ENCODE peak calls at places on chromosomes 2 and 18, in five cellular contexts. C is K562, V is HCT116, R is neural progenitor cell, A is PC-3. L is an unnamed sample.

GRCh38 chr18:2147866-2148265 is 423.4 kb downstream of the METTL4 start:
- DNase-seq in C (no peak), V (no peak), R (no peak), A (peak), L (peak)

GRCh38 chr2:53778536-53779162 is 8.1 kb downstream of the ASB3 start:
- DNase-seq in R (no peak), A (no peak), V (no peak), C (no peak), L (no peak)

GRCh38 chr2:183010112-183010511 is 28.1 kb downstream of the NCKAP1 start:
- DNase-seq in C (peak), V (peak), A (peak), R (peak), L (no peak)

GRCh38 chr18:78730564-78731422 is 248.8 kb upstream of the SALL3 start:
- DNase-seq in R (no peak), A (no peak), V (no peak), C (no peak), L (no peak)

GRCh38 chr2:55616509-55617159 is 788 bp downstream of the PPP4R3B start:
- DNase-seq in R (peak), A (peak), C (peak), V (no peak), L (no peak)

GRCh38 chr2:33144243-33144642 is 197.5 kb downstream of the LTBP1 start:
- DNase-seq in A (no peak), R (no peak), C (no peak), V (no peak), L (no peak)

GRCh38 chr2:108612514-108613183 is 78.4 kb downstream of the LIMS1 start:
- DNase-seq in C (peak), R (no peak), V (no peak), A (no peak), L (no peak)

GRCh38 chr2:235232474-235233435 is 261.1 kb upstream of the AGAP1 start:
- DNase-seq in C (no peak), A (no peak), V (no peak), R (no peak), L (no peak)

GRCh38 chr2:43222472-43223146 is 3.8 kb downstream of the ZFP36L2 start:
- DNase-seq in C (peak), V (no peak), R (no peak), A (peak), L (no peak)

GRCh38 chr18:36186461-36187137 is 698 bp upstream of the MOCOS start:
- DNase-seq in R (peak), C (peak), A (peak), V (no peak), L (no peak)

GRCh38 chr2:130756041-130756720 is 841 bp downstream of the AMER3 start:
- DNase-seq in V (no peak), A (peak), R (peak), C (peak), L (no peak)

GRCh38 chr2:120647487-120647886 is 88.2 kb upstream of the GLI2 start:
- DNase-seq in A (peak), C (no peak), R (no peak), V (peak), L (no peak)

GRCh38 chr2:233007270-233007669 is 5.8 kb downstream of the NGEF start:
- DNase-seq in A (no peak), C (no peak), R (no peak), V (no peak), L (no peak)

GRCh38 chr18:79818631-79819030 is 20.9 kb downstream of the KCNG2 start:
- DNase-seq in R (no peak), V (no peak), A (no peak), C (no peak), L (no peak)

GRCh38 chr2:31475692-31476091 is 61.1 kb upstream of the XDH start:
- DNase-seq in C (no peak), V (no peak), A (no peak), R (no peak), L (no peak)

GRCh38 chr2:105677901-105678300 is 66.8 kb upstream of the NCK2 start:
- DNase-seq in R (no peak), V (no peak), A (no peak), C (no peak), L (no peak)

GRCh38 chr2:28624798-28625701 is 126.6 kb upstream of the PPP1CB start:
- DNase-seq in C (no peak), R (peak), V (no peak), A (no peak), L (no peak)

GRCh38 chr2:119649364-119649917 is 29.6 kb upstream of the TMEM177 start:
- DNase-seq in R (no peak), C (no peak), V (no peak), A (peak), L (no peak)

GRCh38 chr2:9165625-9166024 is 41.0 kb upstream of the ASAP2 start:
- DNase-seq in R (no peak), A (peak), C (no peak), V (peak), L (peak)

GRCh38 chr2:136248242-136248641 is 130.3 kb upstream of the CXCR4 start:
- DNase-seq in C (no peak), V (peak), A (peak), R (no peak), L (no peak)

GRCh38 chr2:200742426-200742825 is 69.3 kb upstream of the BZW1 start:
- DNase-seq in V (no peak), C (no peak), A (no peak), R (no peak), L (no peak)

GRCh38 chr2:191264647-191265079 is 19.5 kb downstream of the MYO1B start:
- DNase-seq in V (no peak), R (no peak), C (no peak), A (peak), L (no peak)

GRCh38 chr18:58324824-58325520 is 280.9 kb downstream of the NEDD4L start:
- DNase-seq in R (no peak), A (no peak), V (no peak), C (no peak), L (no peak)

GRCh38 chr2:97968228-97968627 is 27.5 kb downstream of the TMEM131 start:
- DNase-seq in C (no peak), A (no peak), R (no peak), V (no peak), L (no peak)

DNA sequence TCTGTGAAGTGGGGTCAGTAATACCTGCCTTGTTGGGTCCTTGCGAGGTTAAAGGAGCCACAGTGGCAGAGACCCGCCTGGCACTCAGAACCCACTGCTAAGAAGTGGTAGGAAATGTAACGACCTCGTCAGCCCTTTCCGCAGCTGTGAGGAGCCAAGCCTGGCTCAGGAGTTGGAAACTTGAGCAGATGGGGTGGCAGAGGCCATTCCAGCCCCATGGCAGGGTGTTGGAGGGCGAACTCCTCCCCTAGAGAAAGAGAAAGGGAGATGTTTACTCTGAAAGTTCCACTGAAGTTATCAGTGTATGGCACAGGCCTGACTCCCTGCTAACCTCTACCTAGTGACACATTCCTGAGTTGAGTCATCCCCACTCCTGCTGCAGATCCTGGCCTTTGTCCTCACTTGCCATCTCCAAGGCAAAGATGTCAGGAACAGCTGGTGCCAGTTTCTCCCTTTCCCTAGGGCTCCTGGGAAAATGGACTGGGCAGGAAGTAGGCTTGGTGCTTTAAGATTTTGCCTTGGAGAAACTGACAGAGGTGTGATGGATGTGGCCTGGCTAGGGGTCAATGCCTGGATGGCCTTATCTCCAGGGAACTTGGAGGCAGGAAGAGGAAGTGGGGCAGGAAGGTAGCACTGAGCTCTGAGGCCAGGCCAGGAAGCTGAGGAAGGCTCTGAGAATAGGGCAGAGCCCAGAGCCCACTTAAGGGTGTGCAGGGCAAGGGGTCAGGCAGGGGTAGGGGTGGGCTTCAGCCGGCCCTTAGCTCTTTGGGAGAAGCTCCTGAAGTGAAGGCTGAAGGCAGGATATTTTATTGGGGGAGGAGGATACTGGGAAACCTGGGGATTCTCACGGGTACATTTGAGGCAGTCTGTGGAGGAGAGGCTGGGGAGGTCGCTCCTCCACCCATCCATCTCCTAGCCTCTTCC is 888 bp downstream of the VAMP5 start:
- DNase-seq in A (peak), C (peak), R (no peak), V (no peak), L (no peak)
- H2AFZ ChIP-seq in A (no peak), C (no peak), R (no peak), V (no peak), L (peak)

GRCh38 chr2:71575966-71576365 is 122.6 kb downstream of the DYSF start:
- DNase-seq in A (no peak), R (no peak), C (no peak), V (no peak), L (no peak)
- TF ChIP-seq CTCF in A (no peak), R (no peak), C (no peak), V (no peak), L (no peak)

GRCh38 chr18:24114924-24115549 is 23.8 kb upstream of the CABYR start:
- DNase-seq in R (no peak), C (no peak), A (no peak), V (no peak), L (no peak)
- H2AFZ ChIP-seq in R (no peak), C (no peak), A (no peak), V (no peak), L (no peak)

DNA sequence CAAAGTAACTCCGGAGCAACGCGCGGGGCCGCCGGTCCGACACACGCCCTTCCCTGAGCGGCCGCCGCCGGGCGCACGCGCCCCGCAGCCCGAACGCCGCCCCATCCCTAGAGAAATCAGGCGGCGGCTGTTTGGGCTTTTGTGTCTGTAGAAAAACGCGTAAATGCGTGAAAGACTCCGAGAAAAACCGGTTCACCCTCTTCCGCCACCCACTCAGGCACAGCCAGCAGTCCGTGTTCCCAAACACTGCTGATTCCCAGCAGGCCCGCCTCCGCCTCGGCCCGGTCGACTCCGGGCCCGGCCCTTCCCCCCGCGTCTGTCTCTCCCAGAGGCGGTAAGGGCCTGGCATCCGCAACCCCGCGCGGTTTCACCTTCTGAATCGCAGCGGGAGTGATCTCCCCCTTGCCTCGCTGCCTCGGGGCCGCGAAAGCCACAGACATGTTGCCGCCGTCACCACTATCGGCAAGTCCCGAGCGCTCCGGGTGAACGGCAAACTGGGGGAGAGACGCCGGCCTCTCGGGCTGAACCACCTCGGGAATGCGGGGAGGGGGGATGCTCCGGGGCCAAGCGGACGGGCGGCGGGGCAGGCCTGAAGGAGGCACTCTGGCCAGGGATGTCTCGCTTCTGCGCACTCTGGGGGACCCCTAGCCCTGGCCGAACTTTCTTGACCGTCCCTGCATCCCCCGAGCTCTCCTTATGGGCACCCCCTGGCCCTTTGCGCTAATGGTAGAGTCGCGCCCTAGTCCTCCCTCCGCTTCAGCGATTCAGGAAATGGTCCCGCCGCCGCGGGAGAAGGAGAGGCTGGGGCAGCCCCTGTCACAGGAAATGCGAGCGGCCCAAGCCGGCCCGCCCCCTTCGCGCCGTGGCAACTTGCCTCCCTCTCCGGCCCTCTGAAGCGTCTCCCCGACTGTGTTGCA is at the start of gene SS18:
- DNase-seq in R (peak), C (peak), V (peak), A (peak), L (no peak)
- TF ChIP-seq CTCF in R (no peak), C (peak), V (no peak), A (no peak), L (no peak)

GRCh38 chr2:5980351-5981054 is 288.3 kb downstream of the SOX11 start:
- DNase-seq in C (no peak), R (no peak), V (no peak), A (no peak), L (no peak)

GRCh38 chr2:5982217-5982910 is 290.2 kb downstream of the SOX11 start:
- DNase-seq in R (no peak), V (no peak), C (no peak), A (no peak), L (no peak)

GRCh38 chr2:5982911-5983310 is 290.7 kb downstream of the SOX11 start:
- DNase-seq in A (no peak), C (no peak), R (peak), V (no peak), L (no peak)

GRCh38 chr2:5978352-5978751 is 286.2 kb downstream of the SOX11 start:
- DNase-seq in V (no peak), A (no peak), R (no peak), C (no peak), L (no peak)

DNA sequence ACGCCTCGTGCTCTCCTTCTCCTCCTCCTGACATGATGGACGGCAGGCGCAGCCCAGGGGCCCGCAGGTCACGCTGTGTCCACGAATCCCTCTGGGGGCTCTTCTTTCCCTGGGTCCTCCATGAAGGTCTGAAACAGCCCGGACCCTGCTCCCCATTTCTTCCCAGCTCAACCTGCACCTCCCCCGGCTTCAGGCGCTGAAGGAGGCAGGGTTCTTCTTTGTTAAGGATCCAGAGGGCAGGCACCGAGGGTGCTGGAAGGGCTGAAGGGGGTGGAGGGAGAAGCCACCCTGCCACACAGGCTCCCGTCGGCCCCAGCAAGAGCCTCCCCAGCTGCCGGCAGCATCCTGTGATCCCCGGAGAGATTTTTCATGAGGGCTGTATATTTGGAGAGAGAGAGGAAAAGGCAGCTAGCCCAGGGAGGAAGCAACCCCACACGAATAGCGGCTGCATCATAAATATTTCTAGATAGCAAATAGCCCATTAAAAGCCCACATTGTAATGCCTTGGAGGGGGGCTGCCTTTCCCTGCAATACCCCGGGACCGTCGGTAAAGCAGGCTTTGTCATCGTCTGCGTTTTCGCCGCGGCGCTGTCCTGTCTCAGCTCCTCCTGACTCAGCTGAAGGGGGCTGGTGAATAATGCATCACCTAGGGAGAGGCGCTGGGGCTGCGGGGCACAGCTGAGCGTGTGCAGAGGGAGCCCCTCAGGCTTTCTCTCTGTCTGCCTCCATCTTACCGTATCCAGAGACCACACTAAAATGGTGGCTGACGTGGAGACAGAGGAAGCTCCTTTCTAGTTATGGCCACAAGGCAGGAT is 289.3 kb downstream of the SOX11 start:
- DNase-seq in R (peak), C (no peak), A (no peak), V (no peak), L (no peak)
- H2AFZ ChIP-seq in R (peak), C (no peak), A (no peak), V (no peak), L (no peak)

DNA sequence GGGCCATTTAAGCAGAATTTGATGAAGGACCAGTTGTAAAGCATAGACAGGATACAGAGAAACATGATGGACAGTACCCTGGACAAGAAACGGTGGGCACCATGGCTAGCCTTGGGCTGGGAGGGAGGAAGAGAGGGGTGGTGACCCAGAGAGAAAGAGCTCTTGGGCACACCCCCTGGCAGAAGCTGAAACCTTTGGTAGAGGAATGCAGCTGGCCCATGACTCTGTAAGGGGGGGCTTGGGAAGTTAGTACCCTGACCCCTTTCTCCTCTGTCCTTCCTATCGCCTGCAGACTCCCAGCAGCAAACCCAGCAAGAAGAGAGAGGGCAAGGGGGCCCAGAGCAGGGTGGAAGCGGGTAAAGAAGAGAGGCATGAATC is 32.6 kb downstream of the MRPL44 start:
- DNase-seq in C (no peak), V (no peak), R (peak), A (peak), L (no peak)
- TF ChIP-seq CTCF in C (no peak), V (no peak), R (no peak), A (no peak), L (no peak)

GRCh38 chr2:30208453-30208852 is 22.9 kb upstream of the LBH start:
- DNase-seq in A (peak), R (peak), V (peak), C (peak), L (peak)
- H2AFZ ChIP-seq in A (no peak), R (no peak), V (no peak), C (no peak), L (no peak)

DNA sequence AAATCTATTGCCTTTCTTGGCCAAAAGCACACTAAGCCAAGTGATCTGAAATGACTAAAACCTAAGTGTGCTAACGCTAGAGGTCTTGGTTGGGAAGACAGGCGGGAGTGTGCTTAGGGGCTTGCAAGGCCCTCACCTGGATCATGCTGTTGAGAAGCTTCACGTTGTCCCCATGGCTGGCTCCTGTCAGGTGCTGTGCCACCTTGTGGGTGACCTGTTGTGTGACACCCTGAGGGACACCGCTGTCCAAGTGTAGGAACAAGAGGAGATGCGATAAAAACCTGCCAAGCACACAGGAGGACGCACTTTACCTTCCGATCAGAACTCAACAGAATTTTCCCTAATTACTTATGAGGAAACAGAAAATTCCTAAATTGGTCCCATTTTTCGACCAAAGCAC is 50.8 kb downstream of the EPG5 start:
- DNase-seq in C (no peak), R (peak), V (no peak), A (no peak), L (no peak)
- TF ChIP-seq CTCF in C (peak), R (peak), V (peak), A (peak), L (no peak)

GRCh38 chr18:55301836-55302235 is 286.2 kb downstream of the TCF4 start:
- DNase-seq in V (no peak), A (no peak), C (peak), R (no peak), L (no peak)

GRCh38 chr18:55306338-55306737 is 281.7 kb downstream of the TCF4 start:
- DNase-seq in A (no peak), R (no peak), V (no peak), C (no peak), L (no peak)

GRCh38 chr18:55300469-55301195 is 287.4 kb downstream of the TCF4 start:
- DNase-seq in C (peak), V (no peak), R (no peak), A (no peak), L (no peak)

GRCh38 chr18:55301196-55301540 is 286.8 kb downstream of the TCF4 start:
- DNase-seq in V (no peak), A (no peak), R (peak), C (no peak), L (no peak)

DNA sequence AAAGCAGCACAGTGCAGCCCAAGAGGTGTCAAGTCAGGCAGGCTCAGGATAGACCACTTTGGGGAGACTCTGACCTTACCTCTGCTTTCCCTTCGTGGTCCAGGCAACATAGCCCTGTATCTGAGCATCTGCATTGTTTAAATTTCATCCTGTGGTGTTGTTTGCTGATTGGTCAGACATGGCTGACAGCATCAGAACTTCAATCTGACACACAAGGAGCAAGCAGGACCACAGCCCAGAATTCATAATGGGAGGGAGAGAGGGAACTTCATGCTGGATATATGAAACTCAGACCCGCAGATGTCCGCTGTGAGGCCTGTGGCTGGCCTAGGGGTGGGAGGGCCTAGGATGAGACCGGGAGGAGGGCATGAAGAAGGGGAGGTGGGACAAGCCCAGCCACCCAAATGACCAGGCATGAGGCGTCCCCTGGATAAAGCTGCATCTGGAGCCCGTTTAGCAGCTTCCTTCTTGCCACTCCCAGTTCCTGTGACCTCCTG is 285.6 kb downstream of the TCF4 start:
- DNase-seq in R (peak), A (no peak), C (no peak), V (no peak), L (no peak)
- H2AFZ ChIP-seq in R (no peak), A (no peak), C (peak), V (no peak), L (no peak)

GRCh38 chr2:238874330-238875050 is 26.6 kb downstream of the TWIST2 start:
- DNase-seq in R (no peak), C (no peak), A (no peak), V (no peak), L (no peak)
- TF ChIP-seq CTCF in R (no peak), C (no peak), A (no peak), V (no peak), L (no peak)